ENCODE peak calls at places on chromosomes 4 and X, in four cellular contexts. T is heart left ventricle, Z is prostate gland, Q is pancreas. K is an unnamed sample. For H3K36me3, the result is how much of the 10 kb centered on the place peaks cover.

GRCh38 chr4:24044610-24045589 is 155.1 kb upstream of the PPARGC1A start:
- DNase-seq in Q (no peak), Z (no peak), T (no peak), K (no peak)

GRCh38 chrX:41209853-41210252 is 124.1 kb upstream of the DDX3X start:
- DNase-seq in Q (no peak), T (no peak), Z (no peak), K (no peak)

GRCh38 chr4:147060171-147060931 is 114.7 kb upstream of the TTC29 start:
- DNase-seq in T (no peak), Z (no peak), Q (no peak), K (no peak)

GRCh38 chr4:123488916-123489315 is 92.3 kb downstream of the SPRY1 start:
- DNase-seq in Z (no peak), T (no peak), Q (no peak), K (no peak)

GRCh38 chr4:100981447-100982204 is 365.7 kb downstream of the PPP3CA start:
- DNase-seq in Q (no peak), Z (no peak), T (no peak), K (no peak)

GRCh38 chrX:21047034-21047455 is 327.2 kb upstream of the CNKSR2 start:
- DNase-seq in Z (no peak), T (no peak), Q (no peak), K (no peak)

GRCh38 chr4:44629280-44629866 is 22.1 kb downstream of the YIPF7 start:
- DNase-seq in Z (peak), T (no peak), Q (peak), K (no peak)

GRCh38 chrX:46727445-46727844 is 31.5 kb downstream of the SLC9A7 start:
- DNase-seq in Z (peak), Q (no peak), T (no peak), K (no peak)

GRCh38 chr4:96150501-96150900 is 310.6 kb downstream of the PDHA2 start:
- DNase-seq in T (no peak), Z (no peak), Q (no peak), K (no peak)

GRCh38 chrX:12979011-12979629 is 4.2 kb downstream of the TMSB4X start:
- DNase-seq in Z (no peak), Q (no peak), T (no peak), K (no peak)
- H3K4me3 ChIP-seq in Z (no peak), Q (no peak), T (peak), K (no peak)

GRCh38 chrX:70456256-70456655 is 11.6 kb downstream of the DLG3 start:
- DNase-seq in T (no peak), Q (no peak), Z (no peak), K (no peak)
- H3K27ac ChIP-seq in T (no peak), Q (peak), Z (peak), K (no peak)

GRCh38 chrX:153959649-153960048 is 12.0 kb downstream of the HCFC1 start:
- DNase-seq in T (no peak), Q (no peak), Z (no peak), K (no peak)
- H3K36me3 ChIP-seq in T (half or more), Q (under half), Z (under half), K (half or more)

DNA sequence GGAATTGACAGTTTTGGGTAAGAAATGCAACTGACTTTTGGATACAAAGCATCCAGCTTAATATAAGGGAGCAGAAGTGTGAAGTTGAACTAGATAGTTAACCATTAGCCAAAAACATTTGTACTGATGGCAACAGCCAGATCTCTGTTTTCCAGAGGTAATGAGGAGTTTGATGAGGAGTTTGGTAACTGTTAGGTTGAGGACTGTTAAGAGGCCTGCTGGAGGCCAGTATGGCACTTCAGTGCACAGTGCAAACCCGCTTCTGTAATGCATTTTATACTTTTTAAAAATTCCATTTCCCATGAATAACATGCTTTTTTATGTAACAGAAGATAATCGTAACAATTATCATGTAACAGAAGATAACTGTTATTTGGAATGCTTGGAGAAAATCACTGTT is 30.0 kb downstream of the CDKL5 start:
- DNase-seq in Z (no peak), T (no peak), Q (no peak), K (no peak)
- H3K4me3 ChIP-seq in Z (no peak), T (no peak), Q (no peak), K (no peak)

K was measured in lung.